ENCODE peak calls at places on chromosomes 7 and 10, in nine cellular contexts. One of them, this sample, is unnamed.

GRCh38 chr10:78913219-78914059 is 155.3 kb upstream of the ZMIZ1 start:
- DNase-seq in GM23338: peak
- DNase-seq in MCF 10A: no peak
- DNase-seq in transverse colon: peak
- DNase-seq in fibroblast of villous mesenchyme: no peak
- DNase-seq in A549: no peak
- DNase-seq in dorsolateral prefrontal cortex: peak
- DNase-seq in brain microvascular endothelial cell: no peak
- DNase-seq in ovary: peak
- DNase-seq in this sample: peak

GRCh38 chr10:92111336-92111939 is 179.4 kb downstream of the CPEB3 start:
- DNase-seq in ovary: no peak
- DNase-seq in A549: no peak
- DNase-seq in transverse colon: no peak
- DNase-seq in MCF 10A: no peak
- DNase-seq in fibroblast of villous mesenchyme: no peak
- DNase-seq in GM23338: no peak
- DNase-seq in dorsolateral prefrontal cortex: no peak
- DNase-seq in brain microvascular endothelial cell: no peak
- DNase-seq in this sample: no peak

GRCh38 chr10:34655286-34656170 is 159.6 kb downstream of the PARD3 start:
- DNase-seq in brain microvascular endothelial cell: peak
- DNase-seq in A549: peak
- DNase-seq in transverse colon: peak
- DNase-seq in ovary: no peak
- DNase-seq in GM23338: peak
- DNase-seq in dorsolateral prefrontal cortex: no peak
- DNase-seq in MCF 10A: peak
- DNase-seq in fibroblast of villous mesenchyme: peak
- DNase-seq in this sample: peak

GRCh38 chr10:28664369-28664740 is 13.0 kb upstream of the BAMBI start:
- DNase-seq in fibroblast of villous mesenchyme: peak
- DNase-seq in MCF 10A: no peak
- DNase-seq in transverse colon: no peak
- DNase-seq in A549: no peak
- DNase-seq in GM23338: no peak
- DNase-seq in dorsolateral prefrontal cortex: no peak
- DNase-seq in ovary: no peak
- DNase-seq in brain microvascular endothelial cell: peak
- DNase-seq in this sample: no peak

GRCh38 chr7:9124320-9124719 is 690.9 kb downstream of the NXPH1 start:
- DNase-seq in GM23338: no peak
- DNase-seq in ovary: no peak
- DNase-seq in fibroblast of villous mesenchyme: no peak
- DNase-seq in transverse colon: no peak
- DNase-seq in MCF 10A: no peak
- DNase-seq in dorsolateral prefrontal cortex: no peak
- DNase-seq in brain microvascular endothelial cell: no peak
- DNase-seq in A549: no peak
- DNase-seq in this sample: no peak

GRCh38 chr7:32476816-32477648 is 13.1 kb downstream of the LSM5 start:
- DNase-seq in GM23338: no peak
- DNase-seq in transverse colon: no peak
- DNase-seq in ovary: no peak
- DNase-seq in fibroblast of villous mesenchyme: no peak
- DNase-seq in MCF 10A: peak
- DNase-seq in dorsolateral prefrontal cortex: no peak
- DNase-seq in A549: no peak
- DNase-seq in brain microvascular endothelial cell: peak
- DNase-seq in this sample: no peak

GRCh38 chr10:51074238-51075028 is at the start of gene PRKG1:
- DNase-seq in fibroblast of villous mesenchyme: peak
- DNase-seq in dorsolateral prefrontal cortex: peak
- DNase-seq in A549: peak
- DNase-seq in ovary: peak
- DNase-seq in transverse colon: peak
- DNase-seq in brain microvascular endothelial cell: peak
- DNase-seq in MCF 10A: no peak
- DNase-seq in GM23338: peak
- DNase-seq in this sample: peak

GRCh38 chr10:118990326-118990725 is 39.2 kb upstream of the NANOS1 start:
- DNase-seq in dorsolateral prefrontal cortex: no peak
- DNase-seq in transverse colon: no peak
- DNase-seq in fibroblast of villous mesenchyme: no peak
- DNase-seq in ovary: no peak
- DNase-seq in A549: no peak
- DNase-seq in brain microvascular endothelial cell: no peak
- DNase-seq in GM23338: no peak
- DNase-seq in MCF 10A: no peak
- DNase-seq in this sample: no peak

GRCh38 chr7:45072131-45073030 is 16.4 kb downstream of the NACAD start:
- DNase-seq in MCF 10A: no peak
- DNase-seq in GM23338: no peak
- DNase-seq in brain microvascular endothelial cell: no peak
- DNase-seq in dorsolateral prefrontal cortex: no peak
- DNase-seq in fibroblast of villous mesenchyme: peak
- DNase-seq in ovary: no peak
- DNase-seq in A549: no peak
- DNase-seq in transverse colon: no peak
- DNase-seq in this sample: no peak

GRCh38 chr7:114825423-114825951 is 96.4 kb upstream of the MDFIC start:
- DNase-seq in dorsolateral prefrontal cortex: no peak
- DNase-seq in brain microvascular endothelial cell: no peak
- DNase-seq in A549: no peak
- DNase-seq in transverse colon: no peak
- DNase-seq in GM23338: peak
- DNase-seq in MCF 10A: no peak
- DNase-seq in fibroblast of villous mesenchyme: no peak
- DNase-seq in ovary: no peak
- DNase-seq in this sample: no peak
- TF ChIP-seq CTCF in dorsolateral prefrontal cortex: no peak
- TF ChIP-seq CTCF in brain microvascular endothelial cell: no peak
- TF ChIP-seq CTCF in A549: no peak
- TF ChIP-seq CTCF in transverse colon: no peak
- TF ChIP-seq CTCF in GM23338: peak
- TF ChIP-seq CTCF in MCF 10A: no peak
- TF ChIP-seq CTCF in fibroblast of villous mesenchyme: peak
- TF ChIP-seq CTCF in ovary: no peak
- TF ChIP-seq CTCF in this sample: no peak

DNA sequence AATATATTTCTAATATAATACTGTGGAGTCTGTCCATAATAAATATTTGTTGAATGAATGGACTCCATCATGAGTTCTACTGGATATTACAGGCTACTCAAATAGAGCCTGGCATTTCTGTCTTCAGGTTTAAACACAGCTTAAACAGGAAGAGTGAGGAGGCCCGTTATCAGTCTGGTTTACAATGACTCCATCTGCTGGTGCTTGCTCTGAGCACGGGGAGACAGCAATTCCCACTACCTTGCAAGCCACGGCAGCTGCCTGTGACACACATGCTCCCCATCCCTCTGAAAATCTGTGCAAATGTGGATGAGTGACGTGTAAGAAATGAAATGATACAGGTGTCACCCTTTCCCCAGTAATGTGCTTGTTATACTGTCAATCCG is 293.5 kb upstream of the IMMP2L start:
- DNase-seq in brain microvascular endothelial cell: peak
- DNase-seq in MCF 10A: no peak
- DNase-seq in fibroblast of villous mesenchyme: peak
- DNase-seq in GM23338: peak
- DNase-seq in transverse colon: no peak
- DNase-seq in dorsolateral prefrontal cortex: peak
- DNase-seq in A549: no peak
- DNase-seq in ovary: no peak
- DNase-seq in this sample: no peak
- TF ChIP-seq CTCF in brain microvascular endothelial cell: peak
- TF ChIP-seq CTCF in MCF 10A: no peak
- TF ChIP-seq CTCF in fibroblast of villous mesenchyme: peak
- TF ChIP-seq CTCF in GM23338: no peak
- TF ChIP-seq CTCF in transverse colon: no peak
- TF ChIP-seq CTCF in dorsolateral prefrontal cortex: no peak
- TF ChIP-seq CTCF in A549: no peak
- TF ChIP-seq CTCF in ovary: no peak
- TF ChIP-seq CTCF in this sample: no peak

DNA sequence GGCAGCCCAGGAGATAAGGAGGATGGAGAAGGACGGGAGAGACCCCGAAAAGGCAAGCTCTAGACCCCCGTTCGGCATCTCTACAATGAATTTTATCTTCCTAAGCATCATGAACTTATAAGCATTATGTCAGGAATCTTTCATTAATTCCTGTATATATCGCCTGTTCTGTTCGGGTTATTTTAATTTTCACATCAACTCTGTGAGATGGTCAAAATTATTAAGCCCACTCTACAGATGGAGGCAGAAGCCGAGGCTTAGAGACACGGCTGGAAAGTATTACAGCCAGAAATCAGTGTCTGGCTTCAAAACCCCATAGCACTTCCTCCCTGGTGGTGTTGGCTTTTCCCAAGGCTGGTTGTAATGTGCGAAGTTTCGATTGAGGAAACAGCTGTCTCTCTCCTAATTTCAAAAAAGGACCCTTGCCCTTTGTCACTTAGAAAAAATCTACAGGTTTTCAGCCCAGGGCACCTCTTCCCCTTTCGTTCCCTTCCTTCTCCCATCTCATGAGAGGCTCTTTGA is 1.5 kb upstream of the GRM8 start:
- DNase-seq in brain microvascular endothelial cell: no peak
- DNase-seq in GM23338: no peak
- DNase-seq in MCF 10A: no peak
- DNase-seq in fibroblast of villous mesenchyme: no peak
- DNase-seq in ovary: no peak
- DNase-seq in dorsolateral prefrontal cortex: no peak
- DNase-seq in transverse colon: no peak
- DNase-seq in A549: no peak
- DNase-seq in this sample: no peak
- TF ChIP-seq CTCF in brain microvascular endothelial cell: no peak
- TF ChIP-seq CTCF in GM23338: peak
- TF ChIP-seq CTCF in MCF 10A: no peak
- TF ChIP-seq CTCF in fibroblast of villous mesenchyme: no peak
- TF ChIP-seq CTCF in ovary: no peak
- TF ChIP-seq CTCF in dorsolateral prefrontal cortex: peak
- TF ChIP-seq CTCF in transverse colon: no peak
- TF ChIP-seq CTCF in A549: no peak
- TF ChIP-seq CTCF in this sample: no peak

DNA sequence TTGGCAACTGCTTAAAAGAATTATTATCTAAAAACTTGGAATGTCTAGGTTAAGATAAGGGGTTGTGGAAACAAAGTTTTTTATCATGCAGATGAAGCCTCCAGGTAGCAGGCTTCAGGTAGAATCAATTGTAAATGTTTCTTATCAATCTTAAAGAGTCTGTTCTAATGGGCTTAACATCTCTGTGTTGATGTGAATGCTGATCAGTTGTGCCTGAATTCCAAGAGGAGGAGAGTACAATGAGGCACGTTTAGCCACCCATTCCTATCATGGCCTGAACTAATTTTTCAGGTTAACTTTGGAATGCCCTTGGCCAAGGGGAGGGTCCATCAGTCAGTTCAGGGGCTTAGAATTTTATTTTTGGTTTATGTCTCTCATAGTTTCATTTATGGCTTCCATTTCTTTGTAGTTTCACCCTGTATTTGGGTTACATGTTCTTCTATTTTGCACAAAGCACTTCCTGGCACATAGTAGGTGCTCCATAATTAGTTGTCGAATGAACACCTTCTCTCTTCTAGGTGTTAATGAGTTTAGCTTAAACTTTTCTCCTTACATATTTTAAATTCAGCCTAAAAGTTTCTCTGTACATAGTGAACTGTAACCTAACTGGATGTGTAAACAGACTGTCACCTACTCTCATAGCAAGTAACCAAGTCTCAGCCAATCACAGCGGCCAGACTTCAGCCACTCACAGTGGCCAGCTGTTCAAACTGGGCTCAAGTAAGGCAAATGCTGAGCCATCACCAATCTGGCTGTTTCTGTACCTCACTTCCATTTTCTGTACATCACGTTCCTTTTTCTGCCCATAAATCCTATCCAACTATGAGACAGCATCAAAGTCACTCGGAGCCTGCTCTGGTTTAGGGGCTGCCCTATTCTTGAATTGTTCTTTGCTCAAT is 34.7 kb downstream of the ALOX5 start:
- DNase-seq in MCF 10A: no peak
- DNase-seq in fibroblast of villous mesenchyme: no peak
- DNase-seq in GM23338: no peak
- DNase-seq in dorsolateral prefrontal cortex: no peak
- DNase-seq in transverse colon: peak
- DNase-seq in ovary: no peak
- DNase-seq in A549: no peak
- DNase-seq in brain microvascular endothelial cell: no peak
- DNase-seq in this sample: no peak
- TF ChIP-seq CTCF in MCF 10A: no peak
- TF ChIP-seq CTCF in fibroblast of villous mesenchyme: no peak
- TF ChIP-seq CTCF in GM23338: no peak
- TF ChIP-seq CTCF in dorsolateral prefrontal cortex: no peak
- TF ChIP-seq CTCF in transverse colon: no peak
- TF ChIP-seq CTCF in ovary: no peak
- TF ChIP-seq CTCF in A549: no peak
- TF ChIP-seq CTCF in brain microvascular endothelial cell: no peak
- TF ChIP-seq CTCF in this sample: no peak

GRCh38 chr7:38330861-38331709 is 57.6 kb upstream of the TARP start:
- DNase-seq in transverse colon: no peak
- DNase-seq in dorsolateral prefrontal cortex: no peak
- DNase-seq in MCF 10A: no peak
- DNase-seq in ovary: no peak
- DNase-seq in A549: no peak
- DNase-seq in brain microvascular endothelial cell: no peak
- DNase-seq in fibroblast of villous mesenchyme: no peak
- DNase-seq in GM23338: peak
- DNase-seq in this sample: no peak
- TF ChIP-seq CTCF in transverse colon: no peak
- TF ChIP-seq CTCF in dorsolateral prefrontal cortex: no peak
- TF ChIP-seq CTCF in MCF 10A: no peak
- TF ChIP-seq CTCF in ovary: no peak
- TF ChIP-seq CTCF in A549: no peak
- TF ChIP-seq CTCF in brain microvascular endothelial cell: peak
- TF ChIP-seq CTCF in fibroblast of villous mesenchyme: peak
- TF ChIP-seq CTCF in GM23338: peak
- TF ChIP-seq CTCF in this sample: no peak

DNA sequence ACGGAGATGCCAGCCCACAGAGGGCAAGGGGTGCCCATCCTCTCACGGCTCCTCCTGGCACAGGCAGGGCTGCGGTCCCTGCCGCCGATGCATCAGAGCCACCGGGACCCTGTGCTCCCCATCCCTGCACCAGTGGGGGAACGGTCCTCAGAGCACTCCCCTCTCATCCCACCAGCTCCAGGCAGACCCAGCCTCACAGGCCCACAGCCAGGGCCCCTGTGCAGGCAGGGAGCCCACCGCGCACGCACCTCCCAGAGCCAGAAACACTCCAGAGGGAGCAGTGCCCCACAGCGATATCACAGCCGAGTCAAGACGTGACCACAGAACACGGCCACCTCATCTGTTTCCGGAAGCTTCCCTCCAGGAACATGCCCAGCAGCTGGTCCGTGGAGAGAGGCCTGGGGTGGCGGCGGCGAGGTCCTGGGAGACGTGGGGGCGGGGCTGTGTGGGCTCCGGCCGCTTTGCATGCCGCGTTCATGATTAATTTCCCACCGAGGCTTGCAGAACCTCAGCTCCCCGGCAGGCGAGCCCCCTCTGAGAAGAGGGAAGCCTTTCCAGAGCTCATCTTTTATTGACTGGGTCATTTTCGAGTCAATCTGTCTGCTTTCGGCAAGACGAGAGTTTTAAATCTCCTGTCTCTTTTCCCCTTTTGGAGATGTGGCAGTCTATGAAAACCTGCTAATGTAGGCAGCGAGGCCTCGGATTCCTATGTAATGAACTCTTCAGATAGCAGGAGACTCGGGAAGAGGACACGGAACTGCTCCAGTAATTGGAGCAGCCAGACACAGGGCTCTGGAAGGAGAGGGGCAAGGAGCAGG is 242.6 kb downstream of the ELFN1 start:
- DNase-seq in A549: no peak
- DNase-seq in brain microvascular endothelial cell: peak
- DNase-seq in fibroblast of villous mesenchyme: peak
- DNase-seq in GM23338: no peak
- DNase-seq in MCF 10A: no peak
- DNase-seq in transverse colon: no peak
- DNase-seq in dorsolateral prefrontal cortex: no peak
- DNase-seq in ovary: peak
- DNase-seq in this sample: no peak
- TF ChIP-seq CTCF in A549: no peak
- TF ChIP-seq CTCF in brain microvascular endothelial cell: peak
- TF ChIP-seq CTCF in fibroblast of villous mesenchyme: peak
- TF ChIP-seq CTCF in GM23338: no peak
- TF ChIP-seq CTCF in MCF 10A: no peak
- TF ChIP-seq CTCF in transverse colon: no peak
- TF ChIP-seq CTCF in dorsolateral prefrontal cortex: no peak
- TF ChIP-seq CTCF in ovary: no peak
- TF ChIP-seq CTCF in this sample: no peak

This sample was measured in neural crest cell.